ENCODE peak calls at places on chromosome 22, in eight cellular contexts. V is BE2C, N is GM10248, H is WTC11, B is fibroblast of pulmonary artery, T is HFF-Myc, J is hepatocyte, A is AG10803. S is an unnamed sample.

GRCh38 chr22:25745341-25746011 is 3.5 kb downstream of the MYO18B start:
- DNase-seq in J (no peak), B (peak), V (no peak), T (no peak), H (no peak), N (no peak), A (peak), S (no peak)

GRCh38 chr22:43166132-43166930 is 15.0 kb downstream of the TSPO start:
- DNase-seq in V (no peak), A (no peak), N (no peak), B (no peak), T (no peak), H (no peak), J (no peak), S (no peak)

GRCh38 chr22:24304067-24304675 is 33.5 kb downstream of the SPECC1L start:
- DNase-seq in A (no peak), T (no peak), B (no peak), V (no peak), N (no peak), H (no peak), J (no peak), S (no peak)

GRCh38 chr22:38927033-38927789 is 30.2 kb upstream of the APOBEC3A start:
- DNase-seq in T (no peak), N (peak), A (peak), J (peak), V (peak), B (peak), H (peak), S (peak)

GRCh38 chr22:43090130-43090789 is 1.1 kb upstream of the TTLL1 start:
- DNase-seq in J (peak), H (no peak), B (peak), V (peak), N (peak), A (peak), T (peak), S (no peak)

GRCh38 chr22:50530280-50530856 is 556 bp upstream of the TYMP start:
- DNase-seq in B (peak), T (no peak), J (peak), V (no peak), N (peak), A (peak), H (peak), S (peak)

GRCh38 chr22:49907807-49908206 is 10.4 kb downstream of the ALG12 start:
- DNase-seq in V (no peak), T (no peak), J (no peak), N (no peak), B (no peak), H (no peak), A (no peak), S (no peak)

GRCh38 chr22:28142361-28142801 is 223.3 kb upstream of the PITPNB start:
- DNase-seq in J (peak), V (no peak), T (peak), B (peak), N (no peak), H (no peak), A (peak), S (peak)

GRCh38 chr22:49699476-49699875 is 128.2 kb downstream of the BRD1 start:
- DNase-seq in V (no peak), B (no peak), J (no peak), T (no peak), H (no peak), A (no peak), N (no peak), S (no peak)

GRCh38 chr22:36839356-36840073 is 21.3 kb upstream of the NCF4 start:
- DNase-seq in N (no peak), B (peak), V (no peak), H (no peak), T (no peak), A (no peak), J (no peak), S (no peak)

GRCh38 chr22:45240137-45240809 is 421 bp downstream of the KIAA0930 start:
- DNase-seq in V (peak), B (no peak), A (no peak), J (no peak), N (no peak), H (no peak), T (no peak), S (peak)

GRCh38 chr22:18059991-18060390 is 17.8 kb upstream of the PEX26 start:
- DNase-seq in A (no peak), V (no peak), J (no peak), T (no peak), H (no peak), B (no peak), N (no peak), S (no peak)

GRCh38 chr22:24985824-24986214 is 33.3 kb downstream of the KIAA1671 start:
- DNase-seq in N (no peak), V (no peak), H (no peak), T (no peak), J (no peak), A (peak), B (peak), S (no peak)

GRCh38 chr22:35838849-35839646 is 121.4 kb downstream of the APOL5 start:
- DNase-seq in H (peak), J (peak), T (no peak), B (peak), N (no peak), V (peak), A (peak), S (peak)

GRCh38 chr22:21443057-21443734 is 24.0 kb upstream of the TMEM191C start:
- DNase-seq in V (peak), H (peak), J (no peak), A (no peak), N (no peak), B (no peak), T (no peak), S (no peak)

GRCh38 chr22:41768420-41768819 is 32.1 kb upstream of the CCDC134 start:
- DNase-seq in T (no peak), H (no peak), B (peak), J (no peak), N (no peak), V (no peak), A (no peak), S (no peak)

GRCh38 chr22:29689872-29690213 is 30.0 kb upstream of the CABP7 start:
- DNase-seq in J (peak), T (no peak), H (peak), A (peak), V (peak), B (peak), N (no peak), S (peak)

GRCh38 chr22:41352058-41352457 is 29.7 kb upstream of the TEF start:
- DNase-seq in N (no peak), B (peak), V (no peak), J (no peak), A (peak), H (no peak), T (no peak), S (no peak)

GRCh38 chr22:31244044-31244942 is 32.2 kb downstream of the LIMK2 start:
- DNase-seq in V (peak), T (no peak), N (no peak), A (peak), H (peak), J (peak), B (peak), S (peak)

GRCh38 chr22:39227542-39228272 is 17.1 kb downstream of the PDGFB start:
- DNase-seq in V (no peak), A (no peak), H (no peak), N (no peak), J (no peak), T (no peak), B (no peak), S (no peak)

GRCh38 chr22:31102441-31103081 is 4.8 kb downstream of the SELENOM start:
- DNase-seq in N (no peak), A (peak), V (no peak), J (peak), H (no peak), T (peak), B (peak), S (no peak)

GRCh38 chr22:17871726-17872458 is 97.6 kb upstream of the BID start:
- DNase-seq in V (no peak), N (no peak), H (no peak), T (no peak), J (no peak), A (no peak), B (no peak), S (no peak)

GRCh38 chr22:48950151-48950915 is 877.3 kb downstream of the BRD1 start:
- DNase-seq in N (no peak), B (no peak), J (peak), V (no peak), H (no peak), A (no peak), T (no peak), S (peak)

GRCh38 chr22:48313156-48313555 is 1514.5 kb downstream of the BRD1 start:
- DNase-seq in N (no peak), T (no peak), H (no peak), A (no peak), B (no peak), J (no peak), V (no peak), S (no peak)

GRCh38 chr22:46998346-46998745 is 235.9 kb downstream of the TBC1D22A start:
- DNase-seq in N (no peak), J (no peak), V (no peak), T (no peak), A (no peak), H (no peak), B (no peak), S (no peak)

GRCh38 chr22:46994983-46995382 is 232.5 kb downstream of the TBC1D22A start:
- DNase-seq in V (no peak), T (no peak), H (no peak), N (no peak), A (no peak), B (no peak), J (no peak), S (no peak)

GRCh38 chr22:46995501-46996360 is 233.3 kb downstream of the TBC1D22A start:
- DNase-seq in N (no peak), B (no peak), H (no peak), T (no peak), V (no peak), J (no peak), A (no peak), S (no peak)

GRCh38 chr22:46997311-46997970 is 235.0 kb downstream of the TBC1D22A start:
- DNase-seq in A (no peak), H (no peak), N (no peak), V (no peak), J (no peak), T (no peak), B (no peak), S (no peak)

GRCh38 chr22:46996595-46997310 is 234.3 kb downstream of the TBC1D22A start:
- DNase-seq in B (no peak), N (no peak), V (no peak), T (no peak), J (no peak), H (no peak), A (no peak), S (no peak)
- TF ChIP-seq CTCF in B (no peak), N (no peak), V (peak), T (peak), J (peak), H (no peak), A (peak), S (no peak)

GRCh38 chr22:44199866-44200265 is 19.1 kb downstream of the PARVG start:
- DNase-seq in N (no peak), J (no peak), B (no peak), A (no peak), V (no peak), T (no peak), H (no peak), S (no peak)
- TF ChIP-seq CTCF in N (no peak), J (no peak), B (no peak), A (no peak), V (no peak), T (no peak), H (no peak), S (no peak)

GRCh38 chr22:22882033-22882717 is 5.4 kb upstream of the IGLL5 start:
- DNase-seq in V (no peak), B (no peak), T (no peak), H (no peak), A (no peak), N (peak), J (no peak), S (no peak)

GRCh38 chr22:22879675-22880029 is 8.0 kb upstream of the IGLL5 start:
- DNase-seq in A (no peak), V (no peak), B (no peak), H (no peak), T (no peak), J (no peak), N (no peak), S (no peak)

GRCh38 chr22:22880645-22881044 is 7.0 kb upstream of the IGLL5 start:
- DNase-seq in A (no peak), V (peak), N (no peak), T (no peak), B (no peak), H (no peak), J (no peak), S (no peak)

GRCh38 chr22:22883090-22883727 is 4.4 kb upstream of the IGLL5 start:
- DNase-seq in B (no peak), A (no peak), T (no peak), V (no peak), H (no peak), N (no peak), J (no peak), S (no peak)

DNA sequence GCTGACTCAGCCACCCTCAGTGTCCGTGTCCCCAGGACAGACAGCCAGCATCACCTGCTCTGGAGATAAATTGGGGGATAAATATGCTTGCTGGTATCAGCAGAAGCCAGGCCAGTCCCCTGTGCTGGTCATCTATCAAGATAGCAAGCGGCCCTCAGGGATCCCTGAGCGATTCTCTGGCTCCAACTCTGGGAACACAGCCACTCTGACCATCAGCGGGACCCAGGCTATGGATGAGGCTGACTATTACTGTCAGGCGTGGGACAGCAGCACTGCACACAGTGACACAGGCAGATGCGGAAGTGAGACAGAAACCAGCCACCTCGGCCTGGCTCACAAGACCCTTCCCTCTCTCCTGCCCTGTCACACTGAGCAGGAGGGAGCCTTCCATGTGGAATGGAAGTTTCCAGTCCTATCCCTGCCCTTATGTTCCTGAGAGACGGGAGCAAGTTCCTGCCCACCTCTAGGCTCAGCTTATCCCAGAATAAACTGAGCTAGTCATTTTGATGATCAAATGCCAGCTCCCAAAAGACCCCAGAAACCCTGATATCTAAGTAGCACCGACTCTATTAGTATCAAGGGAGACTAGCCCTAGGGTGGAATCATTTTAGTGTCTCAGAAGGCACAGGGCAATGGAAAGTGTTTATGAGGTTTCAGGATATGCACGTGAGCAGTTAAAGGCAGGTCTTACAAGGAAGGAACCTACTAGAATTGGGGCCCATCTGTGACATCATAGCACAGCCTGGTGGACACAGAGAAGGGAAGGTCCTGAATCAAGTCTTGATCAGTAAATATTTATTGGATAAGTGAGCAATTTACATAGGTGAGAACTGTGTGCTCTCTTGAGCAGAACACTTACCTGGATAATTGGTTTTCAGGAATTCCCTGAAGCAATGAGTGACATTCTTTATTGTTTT is 6.2 kb upstream of the IGLL5 start:
- DNase-seq in N (peak), A (no peak), V (peak), J (no peak), T (no peak), H (no peak), B (no peak), S (no peak)
- TF ChIP-seq CTCF in N (no peak), A (no peak), V (no peak), J (no peak), T (no peak), H (no peak), B (no peak), S (no peak)

GRCh38 chr22:26939466-26939865 is 282.1 kb downstream of the MIAT start:
- DNase-seq in T (no peak), J (no peak), N (no peak), V (no peak), B (no peak), A (no peak), H (no peak), S (no peak)

GRCh38 chr22:26942301-26942927 is 285.0 kb downstream of the MIAT start:
- DNase-seq in H (no peak), T (no peak), A (no peak), B (no peak), J (no peak), N (no peak), V (peak), S (no peak)

GRCh38 chr22:26937213-26937612 is 279.8 kb downstream of the MIAT start:
- DNase-seq in J (no peak), A (no peak), N (no peak), V (no peak), H (no peak), B (no peak), T (no peak), S (no peak)
- TF ChIP-seq CTCF in J (no peak), A (no peak), N (peak), V (peak), H (no peak), B (no peak), T (no peak), S (no peak)

GRCh38 chr22:46430961-46431838 is 95.7 kb downstream of the TRMU start:
- DNase-seq in T (no peak), V (no peak), H (no peak), N (no peak), J (peak), A (no peak), B (no peak), S (no peak)
- TF ChIP-seq CTCF in T (no peak), V (no peak), H (no peak), N (no peak), J (no peak), A (no peak), B (no peak), S (no peak)

DNA sequence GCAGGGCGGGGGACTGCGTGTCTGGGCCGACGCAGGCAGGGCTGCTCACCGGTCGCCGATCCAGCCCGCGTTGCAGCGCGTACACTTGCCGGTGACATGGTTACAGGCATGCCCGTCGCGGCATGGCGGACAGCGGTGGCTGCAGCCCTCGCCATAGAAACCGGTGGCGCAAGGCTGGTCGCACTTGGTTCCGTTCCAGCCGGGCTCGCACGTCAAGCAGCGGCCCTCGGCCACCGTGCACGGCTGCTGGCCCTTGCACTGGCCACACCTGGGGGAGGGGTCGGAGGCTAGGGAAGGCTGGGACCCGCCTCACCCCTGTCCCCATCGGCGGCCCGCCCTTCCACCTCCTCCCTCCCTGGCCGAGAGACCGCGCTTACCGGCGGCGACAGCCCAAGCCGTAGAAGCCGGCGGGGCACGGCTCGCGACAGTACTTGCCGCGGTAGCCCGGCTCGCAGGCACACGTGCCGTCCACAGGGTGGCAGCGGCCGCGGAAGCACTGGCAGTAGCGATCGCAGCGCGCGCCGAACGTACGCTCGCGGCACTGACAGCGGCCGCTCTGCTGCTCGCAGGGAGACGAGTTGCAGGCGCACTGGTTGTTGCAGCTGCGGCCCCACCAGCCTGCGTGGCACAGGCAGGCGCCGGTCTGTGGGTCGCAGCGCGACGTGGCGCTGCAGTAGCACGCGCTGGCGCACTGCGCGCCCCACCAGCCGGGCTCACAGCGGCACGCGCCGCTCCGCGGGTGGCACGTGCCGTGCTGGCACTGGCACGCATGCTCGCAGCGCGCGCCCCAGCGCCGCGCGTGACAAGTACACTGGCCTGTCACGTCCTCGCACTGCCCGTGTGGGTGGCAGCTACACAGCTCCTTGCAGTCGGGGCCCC is 6.7 kb downstream of the SCARF2 start:
- DNase-seq in A (peak), H (peak), B (no peak), N (no peak), T (no peak), J (peak), V (peak), S (peak)
- TF ChIP-seq CTCF in A (peak), H (no peak), B (no peak), N (no peak), T (peak), J (peak), V (peak), S (peak)

GRCh38 chr22:22553735-22554134 is 5.3 kb downstream of the PRAME start:
- DNase-seq in V (no peak), H (no peak), A (no peak), B (no peak), J (no peak), T (no peak), N (no peak), S (no peak)

GRCh38 chr22:22554324-22555284 is 4.5 kb downstream of the PRAME start:
- DNase-seq in H (no peak), V (no peak), B (peak), N (peak), A (no peak), J (no peak), T (no peak), S (no peak)

GRCh38 chr22:22553141-22553540 is 5.9 kb downstream of the PRAME start:
- DNase-seq in B (no peak), V (no peak), J (no peak), N (no peak), A (no peak), T (no peak), H (no peak), S (no peak)

GRCh38 chr22:22550789-22551434 is 8.2 kb downstream of the PRAME start:
- DNase-seq in J (no peak), N (no peak), V (no peak), A (no peak), H (no peak), T (no peak), B (no peak), S (no peak)

DNA sequence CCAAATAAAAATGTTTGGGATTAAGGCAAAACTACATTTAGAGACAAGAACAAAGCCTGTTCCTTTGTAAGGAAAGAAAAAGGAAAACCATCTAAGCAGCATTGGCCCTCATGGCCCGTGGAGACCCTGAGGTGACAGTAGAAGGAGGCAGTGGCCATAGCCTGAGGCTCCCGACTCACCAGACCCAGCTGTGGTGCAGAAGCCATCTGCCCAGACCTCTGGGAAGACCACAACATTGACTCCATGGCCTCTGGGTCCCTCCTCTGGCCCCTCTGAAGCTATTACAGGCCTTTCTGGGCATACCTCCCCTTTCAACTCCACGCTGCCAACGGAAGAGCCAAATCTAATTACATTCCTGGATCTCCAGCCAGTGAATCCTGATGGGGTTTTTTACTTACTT is 6.4 kb downstream of the PRAME start:
- DNase-seq in T (no peak), J (no peak), A (no peak), N (peak), B (peak), V (peak), H (peak), S (no peak)
- TF ChIP-seq CTCF in T (no peak), J (no peak), A (no peak), N (peak), B (no peak), V (peak), H (no peak), S (no peak)

S was measured in nephron progenitor cell.